ENCODE peak calls at places on chromosome 14, in nine cellular contexts. U is dorsolateral prefrontal cortex; X is CD8-positive, alpha-beta T cell; V is uterus; D is mucosa of descending colon; K is astrocyte of the cerebellum; J is cardiac muscle cell; R is AG09309; L is fibroblast of villous mesenchyme. I is an unnamed sample.

GRCh38 chr14:26730929-26731618 is 133.2 kb upstream of the NOVA1 start:
- DNase-seq in J (peak), K (no peak), V (no peak), R (no peak), X (no peak), U (peak), D (peak), L (peak), I (peak)

GRCh38 chr14:105398044-105398725 is at the start of gene TEX22:
- DNase-seq in R (no peak), K (peak), J (peak), V (peak), X (peak), D (peak), L (peak), U (peak), I (peak)

GRCh38 chr14:105733081-105734065 is 207.0 kb downstream of the TMEM121 start:
- DNase-seq in X (no peak), D (no peak), J (no peak), L (no peak), U (no peak), R (no peak), K (no peak), V (no peak), I (no peak)

GRCh38 chr14:57136669-57137068 is 132.0 kb downstream of the EXOC5 start:
- DNase-seq in U (peak), J (no peak), R (no peak), V (no peak), D (no peak), L (no peak), K (no peak), X (no peak), I (no peak)

GRCh38 chr14:23306113-23306411 is 571 bp upstream of the BCL2L2 start:
- DNase-seq in K (no peak), V (no peak), D (no peak), J (no peak), X (no peak), L (peak), U (no peak), R (no peak), I (no peak)

GRCh38 chr14:40899435-40899834 is 707.2 kb upstream of the LRFN5 start:
- DNase-seq in K (no peak), D (no peak), X (no peak), U (no peak), V (no peak), J (no peak), R (no peak), L (no peak), I (no peak)

GRCh38 chr14:80390911-80391310 is 179.6 kb upstream of the DIO2 start:
- DNase-seq in L (peak), X (no peak), D (no peak), K (no peak), U (no peak), V (no peak), R (no peak), J (no peak), I (peak)

GRCh38 chr14:54580933-54581332 is 14.0 kb downstream of the SAMD4A start:
- DNase-seq in K (no peak), D (no peak), U (no peak), V (no peak), X (no peak), L (no peak), J (no peak), R (no peak), I (no peak)

GRCh38 chr14:80714489-80714888 is 227.0 kb downstream of the CEP128 start:
- DNase-seq in J (no peak), U (no peak), L (no peak), K (no peak), R (no peak), D (no peak), V (no peak), X (no peak), I (no peak)

GRCh38 chr14:91892918-91893527 is 25.7 kb upstream of the TC2N start:
- DNase-seq in K (no peak), X (no peak), J (peak), L (no peak), D (no peak), U (no peak), V (no peak), R (no peak), I (no peak)

GRCh38 chr14:54362759-54363437 is 33.9 kb upstream of the CDKN3 start:
- DNase-seq in U (no peak), R (no peak), L (peak), X (no peak), J (no peak), V (no peak), K (no peak), D (no peak), I (no peak)

GRCh38 chr14:103312006-103312635 is 21.9 kb upstream of the EIF5 start:
- DNase-seq in L (no peak), R (no peak), D (no peak), U (no peak), V (no peak), K (no peak), X (no peak), J (no peak), I (no peak)

GRCh38 chr14:66405158-66405557 is 81.0 kb upstream of the CCDC196 start:
- DNase-seq in L (no peak), K (no peak), R (no peak), U (no peak), D (no peak), X (no peak), J (peak), V (no peak), I (peak)

GRCh38 chr14:32013083-32013482 is 64.0 kb upstream of the ARHGAP5 start:
- DNase-seq in U (no peak), X (no peak), V (no peak), R (no peak), J (peak), K (no peak), D (no peak), L (no peak), I (no peak)

GRCh38 chr14:61564623-61565091 is 130.7 kb upstream of the HIF1A start:
- DNase-seq in V (no peak), D (no peak), L (peak), J (no peak), R (peak), K (peak), U (no peak), X (no peak), I (peak)

GRCh38 chr14:59849371-59850130 is 21.0 kb downstream of the RTN1 start:
- DNase-seq in U (no peak), J (no peak), K (no peak), D (no peak), X (no peak), R (no peak), L (no peak), V (no peak), I (no peak)

GRCh38 chr14:64726585-64726890 is 22.3 kb downstream of the PLEKHG3 start:
- DNase-seq in R (no peak), U (no peak), K (no peak), L (peak), D (peak), J (no peak), X (no peak), V (no peak), I (peak)

GRCh38 chr14:51395361-51395849 is 155.4 kb downstream of the TMX1 start:
- DNase-seq in U (no peak), K (peak), R (peak), D (peak), X (no peak), V (peak), J (peak), L (peak), I (peak)

GRCh38 chr14:100564506-100564905 is 22.7 kb downstream of the BEGAIN start:
- DNase-seq in U (no peak), L (no peak), J (no peak), V (no peak), K (no peak), D (no peak), R (no peak), X (no peak), I (no peak)

GRCh38 chr14:68896132-68896531 is 83.0 kb downstream of the ACTN1 start:
- DNase-seq in K (no peak), D (no peak), X (no peak), V (no peak), L (no peak), R (no peak), U (no peak), J (no peak), I (no peak)

GRCh38 chr14:33647385-33647786 is 303.5 kb downstream of the EGLN3 start:
- DNase-seq in J (no peak), V (no peak), L (peak), X (no peak), K (peak), D (no peak), R (peak), U (no peak), I (peak)

GRCh38 chr14:20512139-20512905 is 7.0 kb downstream of the RNASE10 start:
- DNase-seq in R (no peak), U (no peak), K (no peak), V (no peak), D (no peak), L (no peak), J (no peak), X (no peak), I (peak)

GRCh38 chr14:55124774-55125372 is 4.2 kb upstream of the LGALS3 start:
- DNase-seq in X (no peak), U (no peak), J (no peak), D (no peak), R (no peak), L (no peak), K (no peak), V (no peak), I (no peak)

GRCh38 chr14:89444044-89444443 is 27.0 kb upstream of the FOXN3 start:
- DNase-seq in R (no peak), U (no peak), K (no peak), J (no peak), L (no peak), D (no peak), X (no peak), V (no peak), I (peak)
- H3K4me3 ChIP-seq in R (no peak), U (no peak), K (no peak), J (no peak), L (no peak), D (no peak), X (no peak), V (no peak), I (no peak)

DNA sequence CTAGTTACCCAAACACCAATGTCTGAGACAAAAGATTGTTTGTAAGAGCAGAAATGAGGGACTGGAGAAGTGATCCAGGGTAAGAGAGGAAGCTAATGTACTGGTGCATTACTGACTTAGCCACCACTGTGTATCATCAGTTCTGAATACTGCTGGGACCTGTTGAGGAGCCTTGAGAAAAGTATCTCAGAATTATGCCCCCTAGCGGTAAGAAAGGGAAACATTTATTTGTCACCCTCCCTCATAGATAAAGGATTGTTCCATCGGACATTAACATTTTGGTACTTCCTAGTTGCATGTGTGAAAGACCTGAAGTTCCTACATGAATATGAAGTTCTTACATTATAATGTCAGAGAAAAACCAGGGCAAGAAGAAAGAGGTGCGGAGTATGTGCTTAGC is 612.5 kb downstream of the FSCB start:
- DNase-seq in D (no peak), R (no peak), U (no peak), K (no peak), J (peak), V (no peak), L (peak), X (no peak), I (peak)
- TF ChIP-seq CTCF in D (peak), R (peak), U (peak), K (peak), J (peak), V (no peak), L (peak), X (no peak), I (peak)

GRCh38 chr14:89011727-89012271 is 187.3 kb downstream of the TTC8 start:
- DNase-seq in D (no peak), V (no peak), J (no peak), K (no peak), U (no peak), R (no peak), L (peak), X (no peak), I (peak)
- H3K4me3 ChIP-seq in D (no peak), V (no peak), J (no peak), K (no peak), U (no peak), R (no peak), L (peak), X (no peak), I (no peak)

DNA sequence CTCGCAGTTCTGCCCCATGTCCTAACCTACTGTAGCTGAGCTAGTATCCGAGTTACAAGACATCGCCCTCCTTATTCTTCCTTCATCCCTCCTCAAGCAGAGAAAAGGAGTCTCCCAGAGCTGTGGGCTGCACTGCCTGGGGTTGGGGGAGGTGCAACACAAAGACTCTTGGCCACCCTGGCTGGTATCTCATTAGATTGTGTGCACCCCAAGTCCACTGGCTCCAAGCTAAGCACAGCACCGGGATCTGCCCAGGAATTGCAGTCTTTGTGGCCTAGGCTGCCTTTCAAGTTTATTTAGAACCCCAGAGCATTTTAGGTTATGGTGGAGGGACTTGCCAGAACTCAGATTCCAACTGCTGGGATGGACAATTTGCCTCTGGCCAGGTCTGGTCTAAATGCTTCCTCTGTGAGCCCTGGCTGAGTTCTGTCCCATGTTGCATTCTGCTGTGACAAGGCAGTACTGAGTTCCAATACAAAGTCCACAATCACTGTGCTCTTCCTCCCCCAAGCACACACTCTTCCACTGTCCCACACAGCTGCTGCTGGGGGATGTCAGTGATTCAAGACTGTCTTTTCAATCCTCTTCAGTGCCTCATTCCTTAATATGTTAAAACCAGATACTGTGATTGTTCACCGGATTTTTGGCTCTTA is 169.6 kb upstream of the CLEC14A start:
- DNase-seq in L (no peak), X (no peak), R (no peak), D (no peak), J (no peak), V (no peak), K (no peak), U (no peak), I (no peak)
- TF ChIP-seq CTCF in L (no peak), X (no peak), R (no peak), D (no peak), J (no peak), V (no peak), K (no peak), U (no peak), I (no peak)

GRCh38 chr14:76376878-76377523 is 1.1 kb downstream of the ESRRB start:
- DNase-seq in J (peak), U (no peak), K (no peak), V (no peak), L (no peak), X (no peak), D (no peak), R (no peak), I (no peak)
- H3K4me3 ChIP-seq in J (peak), U (peak), K (no peak), V (no peak), L (no peak), X (no peak), D (no peak), R (no peak), I (no peak)